ENCODE peak calls at places on chromosome 1, in eight cellular contexts. D is SK-N-SH, P is HepG2, V is H1, F is HCT116, R is A549, A is K562, G is GM12878. H is an unnamed sample.

GRCh38 chr1:231626951-231627614 is 493 bp downstream of the DISC1 start:
- DNase-seq in D (peak; percentile 66), P (peak; percentile 62), V (no peak), A (no peak), G (no peak), F (no peak), R (peak; percentile 39), H (peak; percentile 43)

GRCh38 chr1:215833936-215834729 is 267.0 kb downstream of the KCTD3 start:
- DNase-seq in R (no peak), P (no peak), V (no peak), G (no peak), F (no peak), D (no peak), A (no peak), H (peak; percentile 68)

GRCh38 chr1:77513839-77514763 is 168.4 kb downstream of the ZZZ3 start:
- DNase-seq in V (peak; percentile 33), P (no peak), R (no peak), G (no peak), A (no peak), F (no peak), D (no peak), H (peak; percentile 86)

GRCh38 chr1:229597877-229598276 is 28.0 kb downstream of the TAF5L start:
- DNase-seq in F (no peak), V (no peak), G (no peak), A (no peak), D (no peak), P (no peak), R (no peak), H (peak; percentile 72)

GRCh38 chr1:59340411-59341307 is 43.8 kb downstream of the FGGY start:
- DNase-seq in A (no peak), G (peak; percentile 28), P (no peak), V (no peak), F (no peak), D (no peak), R (no peak), H (no peak)

GRCh38 chr1:221085712-221086111 is 206.5 kb downstream of the HLX start:
- DNase-seq in R (no peak), F (no peak), A (no peak), P (no peak), V (no peak), G (no peak), D (no peak), H (no peak)

GRCh38 chr1:10561497-10561896 is 86.7 kb downstream of the PEX14 start:
- DNase-seq in V (no peak), A (no peak), F (no peak), D (no peak), R (no peak), P (no peak), G (no peak), H (peak; percentile 61)

GRCh38 chr1:109104364-109105151 is 9.4 kb upstream of the ELAPOR1 start:
- DNase-seq in F (no peak), P (no peak), V (no peak), D (no peak), R (no peak), A (no peak), G (no peak), H (peak; percentile 11)

GRCh38 chr1:206967096-206967851 is 3.0 kb downstream of the FCAMR start:
- DNase-seq in D (no peak), F (no peak), A (no peak), R (no peak), V (no peak), G (peak; percentile 72), P (no peak), H (peak; percentile 29)

GRCh38 chr1:169515641-169516040 is 29.9 kb upstream of the SLC19A2 start:
- DNase-seq in G (no peak), R (no peak), P (no peak), D (no peak), A (no peak), V (no peak), F (no peak), H (no peak)

GRCh38 chr1:59574085-59574484 is 240.7 kb upstream of the HOOK1 start:
- DNase-seq in F (no peak), V (no peak), A (no peak), G (no peak), P (no peak), D (no peak), R (no peak), H (peak; percentile 74)

GRCh38 chr1:75548721-75549480 is 62.0 kb downstream of the SLC44A5 start:
- DNase-seq in G (no peak), D (no peak), V (no peak), F (no peak), A (no peak), P (no peak), R (no peak), H (no peak)

GRCh38 chr1:68975534-68975933 is 478.7 kb upstream of the DEPDC1 start:
- DNase-seq in A (no peak), R (no peak), D (peak; percentile 19), V (no peak), F (no peak), P (no peak), G (no peak), H (no peak)

GRCh38 chr1:193589597-193590040 is 403.2 kb upstream of the B3GALT2 start:
- DNase-seq in D (no peak), P (no peak), F (no peak), G (no peak), R (no peak), V (no peak), A (no peak), H (peak; percentile 62)

GRCh38 chr1:226981386-226981817 is 41.3 kb downstream of the COQ8A start:
- DNase-seq in G (no peak), D (no peak), V (no peak), F (no peak), P (no peak), A (no peak), R (no peak), H (no peak)

GRCh38 chr1:159927887-159928431 is 2.7 kb upstream of the TAGLN2 start:
- DNase-seq in R (no peak), A (no peak), P (no peak), D (no peak), G (no peak), V (no peak), F (no peak), H (no peak)

GRCh38 chr1:30087465-30087864 is 635.9 kb downstream of the MATN1 start:
- DNase-seq in F (no peak), V (peak; percentile 19), A (no peak), G (no peak), P (peak; percentile 6), R (peak; percentile 23), D (peak; percentile 61), H (no peak)

GRCh38 chr1:109732390-109732763 is 8.5 kb downstream of the GSTM3 start:
- DNase-seq in D (no peak), F (no peak), A (no peak), R (no peak), G (no peak), V (no peak), P (no peak), H (no peak)

GRCh38 chr1:61636814-61637213 is 88.1 kb downstream of the TM2D1 start:
- DNase-seq in A (no peak), V (no peak), G (no peak), P (no peak), F (no peak), D (no peak), R (no peak), H (no peak)

GRCh38 chr1:21909787-21910503 is 27.2 kb downstream of the HSPG2 start:
- DNase-seq in V (no peak), D (no peak), G (peak; percentile 33), P (no peak), F (no peak), A (peak; percentile 27), R (no peak), H (peak; percentile 60)
- TF ChIP-seq RAD21 in V (no peak), D (no peak), G (no peak), P (no peak), F (no peak), A (no peak), R (no peak), H (no peak)

GRCh38 chr1:150257624-150258274 is at the start of gene CA14:
- DNase-seq in G (no peak), F (no peak), D (no peak), A (no peak), P (no peak), R (no peak), V (no peak), H (no peak)

GRCh38 chr1:150258275-150258666 is 697 bp downstream of the CA14 start:
- DNase-seq in G (no peak), D (no peak), F (no peak), R (no peak), P (no peak), A (no peak), V (no peak), H (no peak)

GRCh38 chr1:150259217-150259616 is 1.6 kb downstream of the CA14 start:
- DNase-seq in P (no peak), A (no peak), R (no peak), V (no peak), F (no peak), G (no peak), D (no peak), H (no peak)

GRCh38 chr1:150256193-150256548 is 1.4 kb upstream of the CA14 start:
- DNase-seq in V (no peak), F (no peak), R (no peak), D (no peak), G (no peak), P (no peak), A (no peak), H (no peak)

GRCh38 chr1:150256549-150257341 is 829 bp upstream of the CA14 start:
- DNase-seq in A (no peak), F (no peak), G (no peak), D (no peak), R (no peak), V (no peak), P (peak; percentile 53), H (no peak)
- TF ChIP-seq RAD21 in A (no peak), F (no peak), G (no peak), D (no peak), R (no peak), V (no peak), P (no peak), H (no peak)

GRCh38 chr1:36675106-36675505 is 192.4 kb upstream of the CSF3R start:
- DNase-seq in A (no peak), R (no peak), G (no peak), D (no peak), P (no peak), V (no peak), F (no peak), H (no peak)
- TF ChIP-seq RAD21 in A (no peak), R (no peak), G (no peak), D (no peak), P (no peak), V (no peak), F (no peak), H (no peak)

DNA sequence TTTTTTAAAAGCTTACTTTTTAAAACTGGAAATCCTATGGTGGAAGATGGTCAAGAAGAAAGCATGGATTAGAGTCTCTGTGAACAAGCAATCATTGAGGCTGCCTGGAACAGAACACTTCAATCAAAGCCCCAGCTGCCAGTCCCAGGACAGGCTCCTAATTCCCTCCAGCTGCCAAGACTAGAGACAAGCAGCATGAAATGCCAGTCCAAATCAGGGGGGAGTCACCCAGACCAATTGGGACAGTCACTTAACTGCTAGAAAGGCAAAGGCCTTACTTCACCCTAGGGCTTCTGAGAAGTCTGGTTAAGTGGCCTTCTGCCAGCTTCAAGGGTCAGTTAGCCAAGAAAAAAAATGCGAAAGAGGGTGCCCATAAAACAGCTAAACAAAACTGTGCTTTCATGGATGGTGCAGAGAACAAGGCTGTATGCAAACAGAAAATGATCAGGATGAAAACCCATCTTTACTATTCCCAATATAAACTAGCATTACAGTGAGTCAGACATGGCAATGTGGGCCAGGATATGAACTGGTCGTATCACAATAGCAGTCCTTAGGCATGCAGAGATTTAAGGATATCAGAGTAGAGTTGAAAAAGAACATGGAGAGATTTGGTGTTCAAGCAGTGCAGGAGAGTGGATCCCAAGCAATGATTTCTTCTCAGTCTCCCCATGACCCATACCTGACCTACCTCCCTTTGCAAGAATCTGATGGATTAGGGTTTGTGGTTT is 31.0 kb upstream of the MAN1A2 start:
- DNase-seq in V (no peak), D (peak; percentile 21), F (no peak), R (no peak), A (no peak), P (no peak), G (no peak), H (peak; percentile 46)
- TF ChIP-seq RAD21 in V (no peak), D (no peak), F (no peak), R (no peak), A (no peak), P (no peak), G (no peak), H (no peak)

H was measured in IMR-90.